ENCODE peak calls at places on chromosome 11, in five cellular contexts. D is Kasumi-1, C is naive B cell, P is uterus, I is Karpas-422. Q is an unnamed sample.
A peak's percentile ranks its signal among the peaks of the same experiment; 100 is the strongest.

GRCh38 chr11:88431675-88432341 is 94.3 kb upstream of the CTSC start:
- DNase-seq in D (no peak), C (no peak), P (no peak), I (no peak), Q (no peak)

GRCh38 chr11:35112056-35112845 is 26.7 kb upstream of the CD44 start:
- DNase-seq in D (no peak), C (no peak), P (no peak), I (no peak), Q (no peak)

GRCh38 chr11:61021661-61022212 is 50.3 kb downstream of the CD6 start:
- DNase-seq in D (no peak), C (peak; percentile 73), P (no peak), I (no peak), Q (no peak)

GRCh38 chr11:44859528-44859925 is 91.2 kb downstream of the TP53I11 start:
- DNase-seq in D (no peak), C (no peak), P (no peak), I (no peak), Q (no peak)

GRCh38 chr11:104338186-104338585 is 174.2 kb upstream of the PDGFD start:
- DNase-seq in D (no peak), C (no peak), P (no peak), I (no peak), Q (no peak)

GRCh38 chr11:70091651-70092050 is 13.5 kb downstream of the ANO1 start:
- DNase-seq in D (no peak), C (no peak), P (no peak), I (no peak), Q (no peak)

GRCh38 chr11:127338380-127339259 is 338.1 kb upstream of the KIRREL3 start:
- DNase-seq in D (no peak), C (no peak), P (no peak), I (no peak), Q (no peak)

GRCh38 chr11:4495986-4496385 is 13.5 kb downstream of the OR52K1 start:
- DNase-seq in D (no peak), C (no peak), P (no peak), I (no peak), Q (no peak)

GRCh38 chr11:13135385-13136271 is 126.5 kb downstream of the RASSF10 start:
- DNase-seq in D (no peak), C (no peak), P (no peak), I (no peak), Q (no peak)

GRCh38 chr11:132994038-132994502 is 538.2 kb downstream of the OPCML start:
- DNase-seq in D (no peak), C (no peak), P (no peak), I (no peak), Q (no peak)

GRCh38 chr11:8196749-8197148 is 27.9 kb upstream of the RIC3 start:
- DNase-seq in D (no peak), C (no peak), P (no peak), I (no peak), Q (no peak)

GRCh38 chr11:26204839-26205238 is 127.1 kb upstream of the ANO3 start:
- DNase-seq in D (no peak), C (no peak), P (no peak), I (no peak), Q (no peak)

GRCh38 chr11:37442576-37442975 is 844.5 kb upstream of the RAG2 start:
- DNase-seq in D (no peak), C (no peak), P (no peak), I (no peak), Q (no peak)

GRCh38 chr11:57482782-57483569 is 22.6 kb downstream of the RTN4RL2 start:
- DNase-seq in D (peak; percentile 50), C (peak; percentile 61), P (no peak), I (no peak), Q (no peak)

GRCh38 chr11:69644962-69645675 is 4.2 kb downstream of the CCND1 start:
- DNase-seq in D (no peak), C (no peak), P (no peak), I (peak; percentile 73), Q (no peak)

GRCh38 chr11:99019676-99020075 is 1.1 kb upstream of the CNTN5 start:
- DNase-seq in D (no peak), C (no peak), P (no peak), I (no peak), Q (no peak)

GRCh38 chr11:45332486-45332934 is 46.4 kb upstream of the SYT13 start:
- DNase-seq in D (peak; percentile 18), C (peak; percentile 23), P (peak; percentile 58), I (peak; percentile 73), Q (peak; percentile 72)

GRCh38 chr11:65380460-65381126 is 1.9 kb downstream of the SLC25A45 start:
- DNase-seq in D (no peak), C (no peak), P (no peak), I (no peak), Q (no peak)

GRCh38 chr11:114953039-114953438 is 274.7 kb downstream of the NXPE2 start:
- DNase-seq in D (no peak), C (no peak), P (no peak), I (peak; percentile 63), Q (no peak)

GRCh38 chr11:129866328-129866727 is 29.1 kb downstream of the NFRKB start:
- DNase-seq in D (no peak), C (no peak), P (no peak), I (no peak), Q (no peak)

GRCh38 chr11:78961186-78961782 is 386.6 kb upstream of the NARS2 start:
- DNase-seq in D (no peak), C (no peak), P (no peak), I (no peak), Q (no peak)

GRCh38 chr11:33948494-33948893 is 56.6 kb upstream of the LMO2 start:
- DNase-seq in D (no peak), C (no peak), P (no peak), I (no peak), Q (no peak)

GRCh38 chr11:78188809-78189724 is at the start of gene USP35:
- DNase-seq in D (no peak), C (no peak), P (no peak), I (no peak), Q (no peak)

Q was measured in tibial artery.